ENCODE peak calls at places on chromosomes 1 and 21, in nine cellular contexts. B is GM23338, E is astrocyte of the spinal cord, L is endodermal cell, M is breast epithelium, F is lower leg skin, Z is neural progenitor cell, R is left ventricle myocardium inferior, G is bronchial epithelial cell. P is an unnamed sample.

GRCh38 chr1:29129916-29130315 is 6.2 kb upstream of the TMEM200B start:
- DNase-seq in M (no peak), L (no peak), F (no peak), B (no peak), R (no peak), E (no peak), Z (no peak), G (no peak), P (peak)

GRCh38 chr1:27831568-27832410 is 1.2 kb downstream of the PPP1R8 start:
- DNase-seq in G (peak), F (no peak), E (peak), B (no peak), R (no peak), Z (peak), L (no peak), M (no peak), P (no peak)

GRCh38 chr21:28731700-28732321 is 260.9 kb downstream of the LTN1 start:
- DNase-seq in E (no peak), G (no peak), L (no peak), B (no peak), F (no peak), R (peak), Z (no peak), M (no peak), P (no peak)

GRCh38 chr1:88731475-88731874 is 47.4 kb downstream of the PKN2 start:
- DNase-seq in M (no peak), L (no peak), Z (no peak), R (no peak), E (peak), F (peak), G (peak), B (no peak), P (peak)

GRCh38 chr1:176903474-176903873 is 261.0 kb downstream of the ASTN1 start:
- DNase-seq in L (no peak), R (no peak), G (peak), Z (no peak), B (no peak), M (no peak), E (peak), F (no peak), P (peak)

GRCh38 chr1:234672349-234673135 is 62.6 kb upstream of the IRF2BP2 start:
- DNase-seq in M (no peak), B (no peak), L (no peak), R (no peak), E (no peak), F (no peak), Z (no peak), G (no peak), P (no peak)

GRCh38 chr21:44874240-44874496 is 678 bp upstream of the PTTG1IP start:
- DNase-seq in G (peak), M (no peak), F (no peak), R (no peak), Z (no peak), E (no peak), B (no peak), L (no peak), P (no peak)

GRCh38 chr1:228073870-228074545 is 8.5 kb upstream of the ARF1 start:
- DNase-seq in R (peak), E (no peak), M (no peak), Z (peak), F (no peak), L (peak), B (peak), G (no peak), P (no peak)

GRCh38 chr21:45027241-45028196 is 46.9 kb upstream of the ADARB1 start:
- DNase-seq in B (no peak), E (no peak), R (no peak), M (no peak), Z (no peak), L (no peak), F (no peak), G (no peak), P (no peak)

GRCh38 chr1:30063621-30064280 is 659.6 kb downstream of the MATN1 start:
- DNase-seq in Z (no peak), R (no peak), L (no peak), F (no peak), M (no peak), G (no peak), B (no peak), E (no peak), P (no peak)

GRCh38 chr1:221449801-221450470 is 292.0 kb downstream of the DUSP10 start:
- DNase-seq in F (no peak), Z (no peak), G (peak), E (peak), R (no peak), B (no peak), L (no peak), M (no peak), P (peak)

GRCh38 chr1:89547563-89548485 is 23.2 kb downstream of the LRRC8B start:
- DNase-seq in R (no peak), M (no peak), Z (no peak), F (peak), B (no peak), G (peak), E (peak), L (no peak), P (peak)

GRCh38 chr1:47688631-47689296 is 250.9 kb downstream of the FOXD2 start:
- DNase-seq in G (no peak), Z (no peak), F (no peak), B (no peak), M (no peak), L (peak), R (no peak), E (no peak), P (no peak)

GRCh38 chr1:212641956-212642355 is 33.4 kb downstream of the ATF3 start:
- DNase-seq in R (no peak), B (no peak), E (no peak), G (no peak), F (no peak), L (no peak), Z (no peak), M (no peak), P (peak)

GRCh38 chr1:242745079-242745478 is 220.6 kb upstream of the PLD5 start:
- DNase-seq in F (no peak), G (no peak), M (no peak), Z (no peak), R (no peak), E (peak), B (no peak), L (no peak), P (no peak)

GRCh38 chr1:154350383-154350782 is 25.1 kb downstream of the ATP8B2 start:
- DNase-seq in M (no peak), B (peak), G (no peak), R (no peak), E (no peak), F (no peak), Z (no peak), L (peak), P (no peak)

GRCh38 chr1:167635233-167635648 is 5.2 kb downstream of the RCSD1 start:
- DNase-seq in R (peak), Z (peak), M (no peak), L (peak), F (no peak), B (peak), E (no peak), G (no peak), P (no peak)

GRCh38 chr21:43206231-43207042 is 37.6 kb downstream of the CRYAA start:
- DNase-seq in L (peak), E (no peak), B (no peak), Z (no peak), M (peak), G (no peak), R (no peak), F (peak), P (no peak)

GRCh38 chr1:4745560-4745959 is 91.2 kb downstream of the AJAP1 start:
- DNase-seq in R (no peak), Z (no peak), E (no peak), B (no peak), M (no peak), L (peak), F (no peak), G (no peak), P (no peak)

GRCh38 chr1:225819346-225820192 is 9.6 kb downstream of the EPHX1 start:
- DNase-seq in R (no peak), M (no peak), G (no peak), L (no peak), F (no peak), E (no peak), B (no peak), Z (no peak), P (no peak)

GRCh38 chr1:175976865-175977642 is 230.0 kb downstream of the COP1 start:
- DNase-seq in B (no peak), E (no peak), Z (no peak), M (no peak), R (no peak), L (no peak), G (no peak), F (no peak), P (peak)

GRCh38 chr1:84735483-84735882 is 45.2 kb upstream of the SSX2IP start:
- DNase-seq in L (no peak), B (no peak), G (no peak), F (no peak), E (no peak), M (no peak), Z (no peak), R (no peak), P (no peak)

GRCh38 chr21:28215214-28215954 is 777.3 kb downstream of the LTN1 start:
- DNase-seq in F (no peak), M (no peak), R (no peak), G (peak), E (no peak), Z (no peak), L (no peak), B (no peak), P (peak)

GRCh38 chr1:44950434-44950833 is 36.0 kb downstream of the EIF2B3 start:
- DNase-seq in M (no peak), B (no peak), G (no peak), F (no peak), R (no peak), L (no peak), E (no peak), Z (no peak), P (no peak)

GRCh38 chr1:16048573-16049189 is 5.1 kb downstream of the CLCNKB start:
- DNase-seq in E (peak), F (no peak), L (peak), M (peak), Z (peak), B (peak), R (peak), G (peak), P (peak)

GRCh38 chr1:159881930-159882839 is 17.8 kb downstream of the CFAP45 start:
- DNase-seq in L (no peak), R (peak), G (peak), B (no peak), F (peak), E (peak), M (peak), Z (no peak), P (peak)

GRCh38 chr1:201582261-201582951 is 43.5 kb downstream of the NAV1 start:
- DNase-seq in L (peak), B (no peak), Z (no peak), G (no peak), R (no peak), F (no peak), M (no peak), E (peak), P (peak)

GRCh38 chr1:196501760-196502428 is 106.3 kb downstream of the KCNT2 start:
- DNase-seq in E (no peak), R (no peak), L (no peak), B (no peak), Z (no peak), M (no peak), F (no peak), G (peak), P (no peak)

GRCh38 chr21:46029201-46029924 is 47.8 kb downstream of the COL6A1 start:
- DNase-seq in G (no peak), L (no peak), E (no peak), B (no peak), M (no peak), R (no peak), F (no peak), Z (no peak), P (no peak)

GRCh38 chr1:206526064-206526911 is 19.0 kb downstream of the RASSF5 start:
- DNase-seq in M (no peak), G (no peak), F (no peak), R (no peak), L (no peak), B (no peak), E (no peak), Z (no peak), P (no peak)

GRCh38 chr1:201544710-201545109 is 5.8 kb downstream of the NAV1 start:
- DNase-seq in Z (no peak), R (no peak), L (no peak), F (no peak), E (no peak), M (no peak), B (no peak), G (no peak), P (no peak)

GRCh38 chr1:27099154-27099903 is 55.6 kb downstream of the SLC9A1 start:
- DNase-seq in B (peak), Z (peak), G (peak), F (no peak), R (peak), E (peak), M (peak), L (peak), P (peak)

GRCh38 chr1:97337250-97338030 is 583.4 kb downstream of the DPYD start:
- DNase-seq in F (no peak), R (no peak), E (no peak), G (peak), Z (no peak), M (no peak), L (no peak), B (no peak), P (no peak)

GRCh38 chr1:2566106-2567045 is 10.2 kb downstream of the TNFRSF14 start:
- DNase-seq in M (no peak), E (no peak), R (no peak), Z (no peak), F (no peak), L (peak), G (no peak), B (no peak), P (no peak)

GRCh38 chr1:236774926-236775325 is 20.2 kb upstream of the MTR start:
- DNase-seq in E (no peak), Z (peak), B (peak), R (no peak), G (peak), L (peak), M (no peak), F (no peak), P (peak)

GRCh38 chr1:181398544-181398943 is 84.8 kb upstream of the CACNA1E start:
- DNase-seq in E (no peak), L (peak), Z (no peak), G (no peak), M (no peak), B (no peak), R (no peak), F (no peak), P (no peak)

GRCh38 chr1:223717123-223717522 is 4.8 kb downstream of the CAPN2 start:
- DNase-seq in L (no peak), F (no peak), G (no peak), B (no peak), R (no peak), M (no peak), E (no peak), Z (no peak), P (no peak)

GRCh38 chr1:117061986-117062415 is 1.9 kb downstream of the TTF2 start:
- DNase-seq in L (no peak), M (no peak), Z (no peak), F (no peak), B (no peak), G (peak), E (peak), R (no peak), P (peak)

GRCh38 chr1:13585599-13585965 is 1.9 kb downstream of the PDPN start:
- DNase-seq in L (peak), M (no peak), E (no peak), R (no peak), Z (peak), B (peak), G (no peak), F (no peak), P (no peak)
- H3K4me3 ChIP-seq in L (no peak), M (peak), E (no peak), R (no peak), Z (peak), B (peak), G (no peak), F (no peak), P (no peak)

GRCh38 chr1:169968174-169968573 is 74.5 kb upstream of the SCYL3 start:
- DNase-seq in F (no peak), B (no peak), E (no peak), Z (no peak), R (no peak), G (no peak), M (no peak), L (no peak), P (no peak)
- TF ChIP-seq CTCF in F (no peak), B (no peak), E (no peak), Z (no peak), R (no peak), G (no peak), M (no peak), L (no peak), P (no peak)

DNA sequence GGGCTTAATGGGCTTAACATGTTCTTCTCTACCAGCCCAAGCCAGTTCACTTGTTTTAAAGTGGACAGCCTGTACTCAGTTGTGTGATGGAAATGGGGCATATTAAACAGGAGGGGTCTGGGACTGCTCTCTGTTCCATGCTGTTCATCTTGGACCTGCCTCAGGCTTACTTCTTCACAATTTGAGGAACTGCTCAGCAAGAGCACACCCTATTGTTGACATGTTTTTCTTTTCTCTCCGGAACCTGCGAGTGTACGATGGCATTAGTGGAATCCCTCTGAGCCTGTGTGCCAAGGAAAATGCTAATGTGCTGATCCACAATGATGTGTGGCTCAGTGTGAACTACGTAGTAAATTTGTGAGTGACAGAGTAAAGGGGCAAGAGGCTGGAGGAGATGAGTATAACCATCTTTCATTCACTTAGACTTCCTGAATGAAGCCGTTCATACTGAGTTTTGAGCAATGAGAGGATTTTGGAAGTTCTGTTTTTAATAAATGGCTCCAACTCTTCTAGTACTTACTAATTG is 6.9 kb downstream of the AHCYL1 start:
- DNase-seq in E (no peak), L (no peak), R (no peak), Z (no peak), F (no peak), M (no peak), B (no peak), G (no peak), P (no peak)
- H3K4me3 ChIP-seq in E (no peak), L (peak), R (no peak), Z (no peak), F (no peak), M (no peak), B (no peak), G (no peak), P (no peak)

DNA sequence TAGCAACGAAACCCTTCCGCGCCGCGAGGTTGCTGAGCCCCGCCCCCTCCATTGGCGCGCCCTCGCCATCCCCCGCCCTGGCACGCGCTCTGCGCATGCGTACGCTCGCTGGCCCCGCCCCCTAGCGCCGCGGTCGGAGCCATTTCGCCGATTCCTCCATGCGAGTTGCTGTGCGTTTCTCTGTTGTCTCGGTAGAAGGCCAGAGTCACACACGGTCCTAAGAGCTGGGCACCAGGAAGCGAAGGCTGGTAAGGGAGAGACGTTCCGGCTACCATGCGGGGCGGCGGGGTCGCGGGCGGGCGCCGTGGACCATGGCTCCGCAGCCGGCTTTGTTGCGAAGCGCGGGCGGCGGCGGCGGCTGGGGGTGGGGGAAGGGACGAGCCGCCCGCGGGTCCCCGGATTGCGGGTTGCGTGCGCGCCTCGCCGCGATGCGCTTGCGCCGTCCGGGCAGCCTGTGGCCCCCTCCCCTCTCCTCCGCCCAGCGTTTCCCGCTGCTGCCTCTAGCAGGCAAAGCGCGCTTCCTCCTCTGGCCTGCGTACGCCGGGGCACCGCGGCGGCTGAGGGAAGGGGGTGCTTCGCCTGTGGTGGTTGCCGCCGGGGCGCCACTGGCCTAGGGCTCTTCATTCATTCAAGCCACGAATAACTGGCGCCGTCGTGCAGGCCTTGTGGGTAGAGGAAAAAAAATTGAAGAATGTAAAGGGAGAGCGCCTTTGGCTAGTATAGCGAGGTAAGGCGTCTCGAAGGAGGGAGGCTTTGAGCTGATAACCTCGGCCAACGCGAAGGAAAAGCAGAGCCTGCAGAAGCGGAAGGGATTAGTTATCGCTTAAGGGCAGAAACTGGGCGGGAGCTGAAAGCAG is at the start of gene DHX9:
- DNase-seq in F (peak), M (peak), R (peak), E (peak), Z (peak), G (peak), L (peak), B (peak), P (peak)
- TF ChIP-seq CTCF in F (no peak), M (no peak), R (peak), E (no peak), Z (peak), G (no peak), L (peak), B (no peak), P (peak)

GRCh38 chr21:17688912-17689874 is 76.5 kb upstream of the BTG3 start:
- DNase-seq in F (peak), R (peak), E (peak), G (peak), M (peak), L (peak), B (peak), Z (no peak), P (no peak)
- H3K4me3 ChIP-seq in F (no peak), R (no peak), E (no peak), G (no peak), M (no peak), L (peak), B (no peak), Z (no peak), P (no peak)

DNA sequence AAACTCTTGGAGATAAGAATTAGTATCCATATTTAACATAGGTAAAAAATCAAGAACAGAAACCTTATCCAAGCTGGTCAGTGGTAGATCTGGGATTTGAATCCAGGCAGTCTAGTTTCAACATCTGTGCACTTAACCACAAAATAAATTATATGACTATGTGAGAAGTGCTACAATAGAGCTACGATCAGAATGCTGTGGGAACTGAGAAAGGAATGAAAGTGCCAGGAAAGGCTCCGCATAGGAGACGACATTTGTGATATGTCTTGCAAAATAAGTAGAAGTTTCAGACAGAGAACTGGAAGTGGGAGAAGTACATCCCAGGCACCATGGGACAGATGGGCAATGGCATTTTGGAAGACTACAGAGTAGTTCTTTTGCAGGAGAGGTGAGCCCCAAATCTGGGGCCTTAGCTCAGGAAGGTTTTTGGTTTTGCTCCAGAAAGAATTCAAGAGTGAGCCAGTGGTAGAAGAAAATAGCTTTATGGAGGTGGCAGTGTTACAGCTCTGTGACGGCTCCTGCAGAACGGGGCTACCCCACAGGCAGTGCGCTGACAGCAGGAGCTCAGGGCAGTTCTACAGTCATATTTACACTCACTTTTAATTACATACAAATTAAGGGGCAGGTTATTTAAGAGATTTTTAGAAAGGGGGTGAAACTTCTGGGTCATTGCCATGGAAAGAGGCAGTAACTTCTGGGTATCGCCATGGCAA is 25.5 kb upstream of the GJA5 start:
- DNase-seq in E (no peak), Z (no peak), B (no peak), L (no peak), M (no peak), R (no peak), F (no peak), G (no peak), P (peak)
- TF ChIP-seq CTCF in E (no peak), Z (no peak), B (no peak), L (no peak), M (no peak), R (no peak), F (no peak), G (no peak), P (no peak)